ENCODE peak calls at places on chromosomes 16 and 17, in four cellular contexts. D, N, X and Y are unnamed samples.

GRCh38 chr16:84836234-84836647 is 16.5 kb downstream of the CRISPLD2 start:
- DNase-seq in D (peak), N (peak), X (peak), Y (peak)

GRCh38 chr16:29910819-29911675 is 10.8 kb downstream of the ASPHD1 start:
- DNase-seq in D (no peak), N (no peak), X (no peak), Y (no peak)

GRCh38 chr16:84233748-84234147 is 6.1 kb downstream of the KCNG4 start:
- DNase-seq in D (no peak), N (no peak), X (no peak), Y (no peak)

GRCh38 chr17:80262775-80263244 is 2.2 kb downstream of the RNF213 start:
- DNase-seq in D (no peak), N (peak), X (no peak), Y (no peak)

GRCh38 chr17:54967621-54968258 is 714 bp downstream of the COX11 start:
- DNase-seq in D (peak), N (peak), X (peak), Y (peak)

GRCh38 chr16:24609740-24610420 is 70.5 kb downstream of the RBBP6 start:
- DNase-seq in D (peak), N (peak), X (peak), Y (peak)

GRCh38 chr16:73048292-73049050 is 543 bp upstream of the ZFHX3 start:
- DNase-seq in D (peak), N (no peak), X (peak), Y (peak)

GRCh38 chr17:64097196-64097936 is 32.6 kb downstream of the ERN1 start:
- DNase-seq in D (peak), N (no peak), X (peak), Y (no peak)

GRCh38 chr16:85652431-85653221 is 36.1 kb downstream of the GINS2 start:
- DNase-seq in D (peak), N (peak), X (peak), Y (peak)

GRCh38 chr17:29291163-29291752 is 2.7 kb downstream of the NUFIP2 start:
- DNase-seq in D (peak), N (no peak), X (peak), Y (peak)

GRCh38 chr17:63524051-63524450 is 893 bp downstream of the KCNH6 start:
- DNase-seq in D (no peak), N (no peak), X (no peak), Y (no peak)

GRCh38 chr17:79777166-79777843 is 643 bp upstream of the CBX2 start:
- DNase-seq in D (peak), N (peak), X (peak), Y (peak)

GRCh38 chr16:86029131-86029741 is 130.3 kb downstream of the IRF8 start:
- DNase-seq in D (peak), N (peak), X (peak), Y (peak)

GRCh38 chr17:64336760-64337413 is 53.8 kb downstream of the PECAM1 start:
- DNase-seq in D (no peak), N (peak), X (no peak), Y (no peak)

GRCh38 chr17:75047398-75048098 is 523 bp downstream of the KCTD2 start:
- DNase-seq in D (peak), N (peak), X (peak), Y (no peak)

GRCh38 chr17:4479982-4480751 is 18.5 kb upstream of the SPNS2 start:
- DNase-seq in D (no peak), N (no peak), X (no peak), Y (no peak)

GRCh38 chr17:57356722-57357391 is 100.5 kb downstream of the MSI2 start:
- DNase-seq in D (no peak), N (peak), X (no peak), Y (no peak)

GRCh38 chr16:65916995-65917394 is 449.5 kb upstream of the CDH5 start:
- DNase-seq in D (no peak), N (peak), X (no peak), Y (no peak)

GRCh38 chr16:54655171-54655590 is 275.5 kb upstream of the IRX5 start:
- DNase-seq in D (peak), N (peak), X (peak), Y (peak)

GRCh38 chr17:46028969-46029565 is 30.0 kb downstream of the STH start:
- DNase-seq in D (no peak), N (no peak), X (no peak), Y (no peak)

GRCh38 chr16:75413951-75414350 is 19.4 kb downstream of the CFDP1 start:
- DNase-seq in D (no peak), N (no peak), X (no peak), Y (no peak)

GRCh38 chr17:6856054-6856453 is 24.5 kb upstream of the TEKT1 start:
- DNase-seq in D (no peak), N (no peak), X (no peak), Y (no peak)

GRCh38 chr17:6857336-6857735 is 25.8 kb upstream of the TEKT1 start:
- DNase-seq in D (no peak), N (no peak), X (no peak), Y (no peak)

GRCh38 chr17:6857904-6858303 is 26.4 kb upstream of the TEKT1 start:
- DNase-seq in D (no peak), N (no peak), X (no peak), Y (no peak)

DNA sequence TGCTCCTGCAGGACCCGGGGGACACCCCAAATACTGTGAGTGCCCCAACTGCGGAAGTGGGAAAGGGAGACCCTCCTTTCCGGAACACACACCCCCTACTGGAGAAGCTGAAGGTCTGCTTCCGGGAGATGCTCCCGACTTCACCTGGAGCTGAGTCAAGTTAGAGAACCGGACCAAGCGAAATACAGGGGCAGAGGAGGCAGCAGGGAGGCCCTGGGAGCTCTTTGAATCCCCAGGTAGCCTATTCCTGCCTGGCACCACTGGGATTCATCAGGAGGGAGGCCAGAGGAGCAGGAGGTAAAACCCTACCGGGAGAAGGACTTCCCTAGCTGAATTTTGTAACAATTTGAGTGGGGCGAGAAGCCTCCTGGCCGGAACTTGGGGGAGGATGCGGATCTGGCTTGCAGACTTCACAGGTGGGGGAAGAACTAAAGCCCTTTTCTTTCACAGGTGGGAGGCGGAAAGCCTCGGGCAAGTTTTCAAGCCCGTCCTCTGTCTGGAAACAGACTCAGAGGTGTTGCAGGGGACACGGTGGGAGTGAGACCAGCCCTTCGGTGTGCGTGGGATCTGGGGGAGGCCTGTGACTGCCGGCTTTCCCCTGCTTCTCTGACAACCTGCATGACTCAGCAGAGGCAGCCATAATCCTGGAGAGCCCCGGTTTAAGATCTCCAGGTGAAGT is 22.4 kb upstream of the TEKT1 start:
- DNase-seq in D (no peak), N (peak), X (no peak), Y (no peak)
- TF ChIP-seq CTCF in D (peak), N (peak), X (peak), Y (peak)

GRCh38 chr16:90011196-90011819 is 7.9 kb downstream of the DBNDD1 start:
- DNase-seq in D (no peak), N (no peak), X (no peak), Y (no peak)

GRCh38 chr16:90008708-90009145 is 10.5 kb downstream of the DBNDD1 start:
- DNase-seq in D (no peak), N (no peak), X (no peak), Y (no peak)

GRCh38 chr16:90007015-90007414 is 12.2 kb downstream of the DBNDD1 start:
- DNase-seq in D (no peak), N (no peak), X (no peak), Y (no peak)

GRCh38 chr16:90010676-90011075 is 8.6 kb downstream of the DBNDD1 start:
- DNase-seq in D (no peak), N (no peak), X (no peak), Y (no peak)

DNA sequence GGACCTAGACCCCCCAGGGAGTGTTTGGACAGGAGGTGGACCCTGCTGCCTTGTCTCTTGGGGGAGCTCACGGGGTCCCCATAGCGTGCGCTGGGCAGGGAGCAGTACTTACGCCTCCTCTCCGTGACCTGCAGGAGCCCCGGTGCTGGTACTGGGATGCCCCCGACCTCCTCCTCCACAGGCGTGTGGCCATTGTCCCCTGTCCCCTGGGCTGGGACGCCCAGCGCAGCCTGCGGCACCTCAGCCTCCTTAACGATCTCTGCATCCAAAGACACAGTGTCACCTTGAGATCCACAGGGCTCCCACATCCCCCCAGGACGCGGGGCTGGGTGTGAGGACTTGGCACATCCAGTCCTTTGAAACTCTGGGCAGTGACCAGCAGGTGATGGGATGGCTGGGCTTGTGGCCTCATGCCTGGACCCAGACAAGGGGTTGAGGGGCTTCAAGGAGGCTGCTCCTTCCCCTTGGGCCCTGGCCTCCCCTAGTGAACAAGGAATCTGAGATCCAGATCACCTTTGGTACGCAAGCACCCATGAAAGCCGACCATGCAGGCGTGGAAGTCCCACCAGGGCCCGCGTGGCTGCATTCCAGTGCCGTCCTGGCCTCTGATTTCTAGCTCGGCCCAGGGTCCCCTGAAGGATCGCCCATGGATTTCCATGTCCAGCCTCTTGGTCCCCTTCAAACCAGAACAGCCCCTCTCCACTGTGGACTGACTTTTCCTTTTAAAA is 9.9 kb downstream of the DBNDD1 start:
- DNase-seq in D (no peak), N (no peak), X (no peak), Y (no peak)
- H3K4me3 ChIP-seq in D (no peak), N (no peak), X (no peak), Y (no peak)

DNA sequence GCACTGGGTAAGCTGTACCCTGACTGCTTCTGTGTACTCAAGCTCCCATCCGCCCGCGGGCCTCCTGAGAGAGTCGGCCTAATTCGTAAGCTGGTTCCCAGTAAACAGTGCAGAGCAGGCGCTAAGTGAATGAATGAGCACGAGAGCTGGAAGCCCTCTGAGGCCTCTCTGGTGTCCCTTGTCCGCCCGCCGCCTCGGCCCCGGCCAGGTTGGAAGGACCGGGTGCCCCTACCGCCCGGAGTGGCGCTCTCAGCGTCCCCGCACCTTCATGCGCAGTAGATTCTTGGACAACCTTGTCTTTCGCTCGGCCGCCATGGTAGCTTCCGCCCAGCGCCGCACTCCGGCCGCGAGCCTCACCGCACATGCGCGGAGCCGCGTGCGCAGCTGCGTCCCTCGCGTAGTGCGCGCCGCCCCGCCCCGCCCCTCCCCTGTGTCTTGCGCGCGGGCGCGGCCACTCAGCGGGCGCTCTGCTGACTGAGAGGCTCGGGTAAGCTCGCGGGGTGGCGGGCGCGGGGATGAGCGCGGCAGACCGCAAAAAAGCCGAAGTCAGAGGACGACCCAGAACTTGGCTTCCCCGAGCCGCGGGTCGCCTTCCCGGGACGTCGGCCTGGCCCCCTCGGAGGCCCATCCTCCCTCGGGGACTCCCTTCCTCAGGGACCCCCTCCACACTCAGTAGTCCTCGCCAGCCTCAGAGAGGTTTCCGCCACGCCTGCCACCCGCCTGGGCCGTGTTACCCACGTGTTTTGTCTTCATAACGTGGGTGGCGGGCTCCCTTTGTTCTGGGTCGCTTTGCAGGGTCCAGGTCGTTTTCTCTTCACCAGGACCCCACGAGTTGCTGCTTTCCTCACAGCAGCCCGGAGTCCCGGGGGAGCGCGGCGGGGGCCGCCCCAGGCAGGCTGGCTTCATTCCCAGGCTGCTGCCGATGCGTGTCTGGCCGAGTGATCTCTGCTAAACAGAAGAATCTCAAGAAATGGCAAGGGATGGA is at the start of gene MPHOSPH6:
- DNase-seq in D (peak), N (peak), X (peak), Y (peak)
- TF ChIP-seq CTCF in D (no peak), N (peak), X (no peak), Y (no peak)

DNA sequence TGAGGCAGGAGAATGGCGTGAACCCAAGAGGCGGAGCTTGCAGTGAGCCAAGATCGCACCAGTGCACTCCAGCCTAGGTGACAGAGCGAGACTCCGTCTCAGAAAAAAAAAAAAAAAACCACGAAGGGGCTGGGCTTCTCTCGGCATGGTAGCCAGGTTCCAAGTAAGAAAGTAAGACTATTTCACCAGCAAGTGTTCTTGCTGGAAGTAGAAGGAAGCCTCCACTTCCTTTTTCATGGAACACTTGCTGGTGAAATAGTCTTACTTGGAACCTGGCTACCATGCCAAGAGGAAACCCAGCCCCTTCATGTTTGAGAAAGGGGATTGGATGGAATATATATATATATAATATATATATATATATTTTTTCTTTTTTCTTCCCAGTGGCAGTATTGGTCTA is 7.1 kb upstream of the N4BP1 start:
- DNase-seq in D (no peak), N (no peak), X (peak), Y (no peak)
- H3K4me3 ChIP-seq in D (no peak), N (no peak), X (no peak), Y (no peak)

GRCh38 chr17:5667871-5668270 is 83.6 kb upstream of the NLRP1 start:
- DNase-seq in D (no peak), N (peak), X (no peak), Y (no peak)
- TF ChIP-seq CTCF in D (no peak), N (peak), X (no peak), Y (no peak)

GRCh38 chr17:42409467-42410351 is 13.3 kb downstream of the CAVIN1 start:
- DNase-seq in D (peak), N (peak), X (peak), Y (peak)
- H3K4me3 ChIP-seq in D (peak), N (no peak), X (no peak), Y (peak)

GRCh38 chr16:8733849-8734540 is 59.6 kb downstream of the ABAT start:
- DNase-seq in D (no peak), N (peak), X (no peak), Y (no peak)

GRCh38 chr16:8727857-8728618 is 53.6 kb downstream of the ABAT start:
- DNase-seq in D (no peak), N (peak), X (no peak), Y (no peak)

GRCh38 chr16:8729779-8730334 is 55.4 kb downstream of the ABAT start:
- DNase-seq in D (no peak), N (no peak), X (no peak), Y (no peak)

GRCh38 chr16:8727084-8727590 is 52.7 kb downstream of the ABAT start:
- DNase-seq in D (no peak), N (peak), X (no peak), Y (no peak)

GRCh38 chr16:8730335-8730915 is 56.0 kb downstream of the ABAT start:
- DNase-seq in D (no peak), N (no peak), X (no peak), Y (no peak)
- TF ChIP-seq CTCF in D (no peak), N (no peak), X (no peak), Y (no peak)